ENCODE peak calls at places on chromosomes 12 and 14, in ten cellular contexts. One of them, this sample, is unnamed.

GRCh38 chr12:117662620-117663395 is 301.4 kb upstream of the NOS1 start:
- DNase-seq in anterior cingulate cortex: no peak
- DNase-seq in activated CD4-positive, alpha-beta T cell treated with anti-CD3 and anti-CD28 coated beads for 48 hours: no peak
- DNase-seq in HS-27A: no peak
- DNase-seq in cardiac septum: no peak
- DNase-seq in mucosa of gallbladder: no peak
- DNase-seq in NCI-H2081 treated with DMSO at 0.1 percent for 48 hours: no peak
- DNase-seq in EL: peak
- DNase-seq in left kidney: no peak
- DNase-seq in pulmonary artery endothelial cell: no peak
- DNase-seq in this sample: no peak

GRCh38 chr12:2288001-2288400 is 235.2 kb downstream of the CACNA1C start:
- DNase-seq in anterior cingulate cortex: no peak
- DNase-seq in activated CD4-positive, alpha-beta T cell treated with anti-CD3 and anti-CD28 coated beads for 48 hours: no peak
- DNase-seq in HS-27A: no peak
- DNase-seq in cardiac septum: peak
- DNase-seq in mucosa of gallbladder: no peak
- DNase-seq in NCI-H2081 treated with DMSO at 0.1 percent for 48 hours: no peak
- DNase-seq in EL: peak
- DNase-seq in left kidney: no peak
- DNase-seq in pulmonary artery endothelial cell: no peak
- DNase-seq in this sample: no peak

GRCh38 chr12:65311260-65311659 is 32.8 kb downstream of the MSRB3 start:
- DNase-seq in anterior cingulate cortex: no peak
- DNase-seq in activated CD4-positive, alpha-beta T cell treated with anti-CD3 and anti-CD28 coated beads for 48 hours: no peak
- DNase-seq in HS-27A: no peak
- DNase-seq in cardiac septum: no peak
- DNase-seq in mucosa of gallbladder: no peak
- DNase-seq in NCI-H2081 treated with DMSO at 0.1 percent for 48 hours: no peak
- DNase-seq in EL: no peak
- DNase-seq in left kidney: no peak
- DNase-seq in pulmonary artery endothelial cell: no peak
- DNase-seq in this sample: no peak

GRCh38 chr12:102992297-102992696 is 34.8 kb downstream of the ASCL1 start:
- DNase-seq in anterior cingulate cortex: no peak
- DNase-seq in activated CD4-positive, alpha-beta T cell treated with anti-CD3 and anti-CD28 coated beads for 48 hours: no peak
- DNase-seq in HS-27A: no peak
- DNase-seq in cardiac septum: no peak
- DNase-seq in mucosa of gallbladder: no peak
- DNase-seq in NCI-H2081 treated with DMSO at 0.1 percent for 48 hours: no peak
- DNase-seq in EL: no peak
- DNase-seq in left kidney: peak
- DNase-seq in pulmonary artery endothelial cell: no peak
- DNase-seq in this sample: no peak

GRCh38 chr12:42442888-42443287 is 116.9 kb downstream of the PPHLN1 start:
- DNase-seq in anterior cingulate cortex: no peak
- DNase-seq in activated CD4-positive, alpha-beta T cell treated with anti-CD3 and anti-CD28 coated beads for 48 hours: no peak
- DNase-seq in HS-27A: no peak
- DNase-seq in cardiac septum: no peak
- DNase-seq in mucosa of gallbladder: no peak
- DNase-seq in NCI-H2081 treated with DMSO at 0.1 percent for 48 hours: no peak
- DNase-seq in EL: no peak
- DNase-seq in left kidney: no peak
- DNase-seq in pulmonary artery endothelial cell: no peak
- DNase-seq in this sample: no peak

GRCh38 chr14:55803506-55804197 is 223.6 kb downstream of the KTN1 start:
- DNase-seq in anterior cingulate cortex: no peak
- DNase-seq in activated CD4-positive, alpha-beta T cell treated with anti-CD3 and anti-CD28 coated beads for 48 hours: no peak
- DNase-seq in HS-27A: no peak
- DNase-seq in cardiac septum: no peak
- DNase-seq in mucosa of gallbladder: no peak
- DNase-seq in NCI-H2081 treated with DMSO at 0.1 percent for 48 hours: no peak
- DNase-seq in EL: no peak
- DNase-seq in left kidney: no peak
- DNase-seq in pulmonary artery endothelial cell: no peak
- DNase-seq in this sample: no peak

GRCh38 chr14:22478670-22479069 is 110.4 kb downstream of the DAD1 start:
- DNase-seq in anterior cingulate cortex: no peak
- DNase-seq in activated CD4-positive, alpha-beta T cell treated with anti-CD3 and anti-CD28 coated beads for 48 hours: no peak
- DNase-seq in HS-27A: no peak
- DNase-seq in cardiac septum: no peak
- DNase-seq in mucosa of gallbladder: no peak
- DNase-seq in NCI-H2081 treated with DMSO at 0.1 percent for 48 hours: no peak
- DNase-seq in EL: no peak
- DNase-seq in left kidney: peak
- DNase-seq in pulmonary artery endothelial cell: no peak
- DNase-seq in this sample: no peak

GRCh38 chr12:130988261-130989175 is 34.8 kb downstream of the ADGRD1 start:
- DNase-seq in anterior cingulate cortex: no peak
- DNase-seq in activated CD4-positive, alpha-beta T cell treated with anti-CD3 and anti-CD28 coated beads for 48 hours: no peak
- DNase-seq in HS-27A: no peak
- DNase-seq in cardiac septum: peak
- DNase-seq in mucosa of gallbladder: no peak
- DNase-seq in NCI-H2081 treated with DMSO at 0.1 percent for 48 hours: no peak
- DNase-seq in EL: no peak
- DNase-seq in left kidney: no peak
- DNase-seq in pulmonary artery endothelial cell: no peak
- DNase-seq in this sample: no peak

GRCh38 chr12:546920-547845 is 87.4 kb downstream of the B4GALNT3 start:
- DNase-seq in anterior cingulate cortex: peak
- DNase-seq in activated CD4-positive, alpha-beta T cell treated with anti-CD3 and anti-CD28 coated beads for 48 hours: peak
- DNase-seq in HS-27A: peak
- DNase-seq in cardiac septum: no peak
- DNase-seq in mucosa of gallbladder: peak
- DNase-seq in NCI-H2081 treated with DMSO at 0.1 percent for 48 hours: no peak
- DNase-seq in EL: peak
- DNase-seq in left kidney: peak
- DNase-seq in pulmonary artery endothelial cell: no peak
- DNase-seq in this sample: peak

GRCh38 chr14:44962573-44963528 is 861 bp downstream of the TOGARAM1 start:
- DNase-seq in anterior cingulate cortex: no peak
- DNase-seq in activated CD4-positive, alpha-beta T cell treated with anti-CD3 and anti-CD28 coated beads for 48 hours: peak
- DNase-seq in HS-27A: no peak
- DNase-seq in cardiac septum: peak
- DNase-seq in mucosa of gallbladder: peak
- DNase-seq in NCI-H2081 treated with DMSO at 0.1 percent for 48 hours: no peak
- DNase-seq in EL: peak
- DNase-seq in left kidney: peak
- DNase-seq in pulmonary artery endothelial cell: no peak
- DNase-seq in this sample: no peak

GRCh38 chr12:105278043-105278697 is 42.2 kb upstream of the APPL2 start:
- DNase-seq in anterior cingulate cortex: no peak
- DNase-seq in activated CD4-positive, alpha-beta T cell treated with anti-CD3 and anti-CD28 coated beads for 48 hours: no peak
- DNase-seq in HS-27A: no peak
- DNase-seq in cardiac septum: no peak
- DNase-seq in mucosa of gallbladder: peak
- DNase-seq in NCI-H2081 treated with DMSO at 0.1 percent for 48 hours: no peak
- DNase-seq in EL: peak
- DNase-seq in left kidney: peak
- DNase-seq in pulmonary artery endothelial cell: no peak
- DNase-seq in this sample: no peak

GRCh38 chr12:27810756-27811155 is 30.7 kb upstream of the MANSC4 start:
- DNase-seq in anterior cingulate cortex: no peak
- DNase-seq in activated CD4-positive, alpha-beta T cell treated with anti-CD3 and anti-CD28 coated beads for 48 hours: no peak
- DNase-seq in HS-27A: no peak
- DNase-seq in cardiac septum: no peak
- DNase-seq in mucosa of gallbladder: no peak
- DNase-seq in NCI-H2081 treated with DMSO at 0.1 percent for 48 hours: no peak
- DNase-seq in EL: peak
- DNase-seq in left kidney: no peak
- DNase-seq in pulmonary artery endothelial cell: no peak
- DNase-seq in this sample: no peak

GRCh38 chr14:30015471-30015870 is 87.8 kb upstream of the PRKD1 start:
- DNase-seq in anterior cingulate cortex: no peak
- DNase-seq in activated CD4-positive, alpha-beta T cell treated with anti-CD3 and anti-CD28 coated beads for 48 hours: no peak
- DNase-seq in HS-27A: peak
- DNase-seq in cardiac septum: no peak
- DNase-seq in mucosa of gallbladder: no peak
- DNase-seq in NCI-H2081 treated with DMSO at 0.1 percent for 48 hours: no peak
- DNase-seq in EL: peak
- DNase-seq in left kidney: no peak
- DNase-seq in pulmonary artery endothelial cell: no peak
- DNase-seq in this sample: no peak

GRCh38 chr14:101103321-101103901 is 199.9 kb upstream of the RTL1 start:
- DNase-seq in anterior cingulate cortex: no peak
- DNase-seq in activated CD4-positive, alpha-beta T cell treated with anti-CD3 and anti-CD28 coated beads for 48 hours: no peak
- DNase-seq in HS-27A: no peak
- DNase-seq in cardiac septum: peak
- DNase-seq in mucosa of gallbladder: no peak
- DNase-seq in NCI-H2081 treated with DMSO at 0.1 percent for 48 hours: no peak
- DNase-seq in EL: no peak
- DNase-seq in left kidney: peak
- DNase-seq in pulmonary artery endothelial cell: no peak
- DNase-seq in this sample: no peak

GRCh38 chr14:70988452-70988851 is 81.2 kb downstream of the PCNX1 start:
- DNase-seq in anterior cingulate cortex: no peak
- DNase-seq in activated CD4-positive, alpha-beta T cell treated with anti-CD3 and anti-CD28 coated beads for 48 hours: no peak
- DNase-seq in HS-27A: no peak
- DNase-seq in cardiac septum: no peak
- DNase-seq in mucosa of gallbladder: no peak
- DNase-seq in NCI-H2081 treated with DMSO at 0.1 percent for 48 hours: no peak
- DNase-seq in EL: no peak
- DNase-seq in left kidney: peak
- DNase-seq in pulmonary artery endothelial cell: no peak
- DNase-seq in this sample: no peak

GRCh38 chr12:94534761-94535613 is 75.3 kb upstream of the CEP83 start:
- DNase-seq in anterior cingulate cortex: no peak
- DNase-seq in activated CD4-positive, alpha-beta T cell treated with anti-CD3 and anti-CD28 coated beads for 48 hours: no peak
- DNase-seq in HS-27A: no peak
- DNase-seq in cardiac septum: peak
- DNase-seq in mucosa of gallbladder: peak
- DNase-seq in NCI-H2081 treated with DMSO at 0.1 percent for 48 hours: no peak
- DNase-seq in EL: no peak
- DNase-seq in left kidney: peak
- DNase-seq in pulmonary artery endothelial cell: no peak
- DNase-seq in this sample: peak

GRCh38 chr12:98653866-98654493 is 8.9 kb downstream of the APAF1 start:
- DNase-seq in anterior cingulate cortex: no peak
- DNase-seq in activated CD4-positive, alpha-beta T cell treated with anti-CD3 and anti-CD28 coated beads for 48 hours: no peak
- DNase-seq in HS-27A: no peak
- DNase-seq in cardiac septum: no peak
- DNase-seq in mucosa of gallbladder: no peak
- DNase-seq in NCI-H2081 treated with DMSO at 0.1 percent for 48 hours: no peak
- DNase-seq in EL: peak
- DNase-seq in left kidney: peak
- DNase-seq in pulmonary artery endothelial cell: no peak
- DNase-seq in this sample: peak

This sample was measured in COR-L47.